ENCODE peak calls at places on chromosomes 5 and 9, in nine cellular contexts. H is fibroblast of mammary gland, D is colonic mucosa, P is HepG2, K is right atrium auricular region, T is sigmoid colon, U is epithelial cell of proximal tubule, M is breast epithelium, N is fibroblast of pulmonary artery. V is an unnamed sample.

GRCh38 chr9:136295055-136295454 is 8.8 kb downstream of the CCDC187 start:
- DNase-seq in H (no peak), D (no peak), U (no peak), N (no peak), M (no peak), T (no peak), P (no peak), K (no peak), V (no peak)

GRCh38 chr5:54909911-54910870 is 75.2 kb downstream of the ESM1 start:
- DNase-seq in N (peak), M (no peak), P (no peak), D (no peak), T (no peak), H (peak), K (no peak), U (no peak), V (no peak)

GRCh38 chr9:21833090-21833801 is 30.8 kb downstream of the MTAP start:
- DNase-seq in U (no peak), D (no peak), K (no peak), T (no peak), H (no peak), N (no peak), M (no peak), P (no peak), V (no peak)

GRCh38 chr5:135693371-135693955 is 114.7 kb upstream of the CXCL14 start:
- DNase-seq in H (no peak), K (peak), P (no peak), T (no peak), N (no peak), M (no peak), D (no peak), U (no peak), V (no peak)

GRCh38 chr9:105887679-105888078 is 193.3 kb downstream of the TMEM38B start:
- DNase-seq in N (no peak), U (no peak), H (no peak), P (no peak), M (no peak), T (no peak), D (no peak), K (no peak), V (no peak)

GRCh38 chr5:32388429-32389111 is 56.0 kb downstream of the ZFR start:
- DNase-seq in U (no peak), P (no peak), M (no peak), K (no peak), D (no peak), T (no peak), N (peak), H (peak), V (no peak)

GRCh38 chr9:72952914-72953313 is at the start of gene ALDH1A1:
- DNase-seq in H (peak), M (no peak), D (peak), N (no peak), U (no peak), T (no peak), K (no peak), P (peak), V (no peak)

GRCh38 chr5:176360894-176361436 is 599 bp downstream of the KIAA1191 start:
- DNase-seq in M (no peak), U (no peak), P (no peak), T (no peak), K (no peak), D (peak), H (peak), N (peak), V (no peak)

GRCh38 chr5:120240716-120241115 is 223.4 kb upstream of the PRR16 start:
- DNase-seq in M (no peak), U (no peak), P (no peak), H (peak), N (peak), T (no peak), K (no peak), D (no peak), V (no peak)

GRCh38 chr9:102085548-102085947 is 347.1 kb upstream of the GRIN3A start:
- DNase-seq in N (no peak), T (no peak), K (no peak), U (no peak), P (no peak), D (no peak), H (no peak), M (no peak), V (no peak)

GRCh38 chr9:93061791-93062299 is 3.3 kb downstream of the SUSD3 start:
- DNase-seq in H (no peak), K (no peak), P (peak), N (no peak), T (no peak), M (no peak), U (peak), D (peak), V (no peak)

GRCh38 chr9:23621166-23621565 is 204.9 kb downstream of the ELAVL2 start:
- DNase-seq in T (no peak), D (no peak), U (no peak), P (no peak), M (no peak), N (no peak), K (no peak), H (peak), V (no peak)

GRCh38 chr9:74721696-74722660 is 165.7 kb downstream of the TRPM6 start:
- DNase-seq in D (no peak), N (no peak), H (no peak), T (no peak), K (no peak), U (no peak), P (peak), M (no peak), V (no peak)

GRCh38 chr9:113536483-113537226 is 73.1 kb downstream of the RGS3 start:
- DNase-seq in M (no peak), U (no peak), P (no peak), D (peak), N (no peak), K (peak), T (peak), H (peak), V (no peak)

GRCh38 chr9:21432640-21433425 is 7.4 kb upstream of the IFNA1 start:
- DNase-seq in D (no peak), M (no peak), P (no peak), K (no peak), T (no peak), H (no peak), N (no peak), U (no peak), V (no peak)

GRCh38 chr9:34332370-34332964 is 3.1 kb downstream of the NUDT2 start:
- DNase-seq in N (peak), P (peak), T (no peak), D (no peak), K (no peak), H (peak), U (peak), M (no peak), V (no peak)

GRCh38 chr5:39584921-39585320 is 160.1 kb upstream of the DAB2 start:
- DNase-seq in N (peak), P (no peak), U (no peak), K (no peak), M (no peak), H (peak), D (no peak), T (no peak), V (peak)

GRCh38 chr5:41763537-41763936 is 106.7 kb downstream of the OXCT1 start:
- DNase-seq in N (no peak), P (no peak), H (no peak), U (no peak), D (no peak), M (no peak), T (no peak), K (no peak), V (no peak)

GRCh38 chr5:6676702-6677101 is 36.5 kb upstream of the TENT4A start:
- DNase-seq in T (no peak), U (no peak), D (no peak), P (no peak), K (no peak), M (no peak), H (peak), N (no peak), V (no peak)

GRCh38 chr9:130041648-130042405 is 1.2 kb downstream of the FNBP1 start:
- DNase-seq in H (no peak), D (peak), N (peak), P (no peak), M (no peak), U (no peak), K (no peak), T (peak), V (no peak)

GRCh38 chr5:145345883-145346282 is 489.3 kb downstream of the PRELID2 start:
- DNase-seq in T (no peak), H (peak), N (no peak), M (no peak), K (no peak), P (no peak), D (no peak), U (no peak), V (no peak)

GRCh38 chr5:33785571-33785970 is 106.2 kb downstream of the ADAMTS12 start:
- DNase-seq in K (no peak), D (no peak), N (no peak), T (no peak), M (no peak), P (no peak), U (no peak), H (no peak), V (no peak)

GRCh38 chr9:124871156-124871561 is 9.2 kb downstream of the ARPC5L start:
- DNase-seq in M (no peak), P (no peak), D (no peak), U (no peak), N (no peak), K (no peak), T (no peak), H (no peak), V (no peak)

GRCh38 chr9:124869986-124870560 is 8.1 kb downstream of the ARPC5L start:
- DNase-seq in U (no peak), K (no peak), M (no peak), T (no peak), P (peak), D (peak), H (peak), N (peak), V (no peak)

GRCh38 chr9:124870723-124871122 is 8.8 kb downstream of the ARPC5L start:
- DNase-seq in T (no peak), H (no peak), U (no peak), M (no peak), P (no peak), D (no peak), K (no peak), N (no peak), V (no peak)

GRCh38 chr9:124869466-124869985 is 7.6 kb downstream of the ARPC5L start:
- DNase-seq in N (no peak), M (no peak), H (no peak), K (no peak), D (peak), T (no peak), U (no peak), P (no peak), V (no peak)

DNA sequence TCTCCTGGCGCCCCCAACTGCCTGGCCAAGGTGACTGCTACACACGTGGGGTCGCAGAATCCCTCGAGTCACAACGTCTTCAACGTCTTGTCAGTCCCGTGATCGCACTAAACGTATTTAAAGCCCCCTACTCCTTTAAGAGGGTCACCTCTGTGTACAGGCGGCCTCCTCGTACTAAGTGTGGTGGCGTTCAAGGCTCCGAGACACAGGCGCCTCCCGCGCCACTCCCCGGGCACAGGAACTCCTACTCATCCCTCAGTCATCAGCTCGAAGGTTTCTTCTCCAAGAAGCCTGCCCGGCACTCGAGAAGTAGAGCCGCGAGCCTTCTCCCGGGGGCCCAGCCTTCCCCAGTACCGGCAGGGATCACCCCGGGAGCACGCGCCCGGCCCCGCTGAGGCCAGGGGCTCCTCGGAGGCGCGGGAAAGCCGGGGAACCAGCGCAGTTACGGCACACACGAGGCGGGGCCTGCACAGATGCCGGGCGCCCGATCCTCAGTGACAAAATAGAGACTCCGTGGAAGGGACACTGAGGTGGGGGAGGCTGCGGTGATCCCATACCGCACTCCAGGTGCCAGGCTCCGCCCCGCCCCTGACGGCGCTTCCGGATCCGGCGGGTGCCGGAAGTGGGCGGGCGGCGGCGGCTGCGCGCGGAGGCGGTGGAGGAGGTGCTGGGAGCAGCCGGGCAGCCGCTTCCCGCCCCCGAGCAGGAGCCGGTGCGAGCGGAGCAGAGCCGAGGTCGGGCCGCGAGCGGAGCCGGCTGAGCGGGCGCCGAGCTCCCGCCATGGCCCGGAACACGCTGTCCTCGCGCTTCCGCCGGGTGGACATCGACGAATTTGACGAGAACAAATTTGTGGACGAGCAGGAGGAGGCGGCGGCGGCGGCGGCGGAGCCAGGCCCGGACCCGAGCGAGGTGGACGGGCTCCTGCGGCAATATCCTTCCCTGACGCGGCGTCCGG is 6.9 kb downstream of the ARPC5L start:
- DNase-seq in U (no peak), T (peak), M (peak), K (peak), N (peak), P (peak), H (peak), D (peak), V (peak)
- TF ChIP-seq CTCF in U (peak), T (no peak), M (no peak), K (no peak), N (peak), P (peak), H (peak), D (no peak), V (peak)

DNA sequence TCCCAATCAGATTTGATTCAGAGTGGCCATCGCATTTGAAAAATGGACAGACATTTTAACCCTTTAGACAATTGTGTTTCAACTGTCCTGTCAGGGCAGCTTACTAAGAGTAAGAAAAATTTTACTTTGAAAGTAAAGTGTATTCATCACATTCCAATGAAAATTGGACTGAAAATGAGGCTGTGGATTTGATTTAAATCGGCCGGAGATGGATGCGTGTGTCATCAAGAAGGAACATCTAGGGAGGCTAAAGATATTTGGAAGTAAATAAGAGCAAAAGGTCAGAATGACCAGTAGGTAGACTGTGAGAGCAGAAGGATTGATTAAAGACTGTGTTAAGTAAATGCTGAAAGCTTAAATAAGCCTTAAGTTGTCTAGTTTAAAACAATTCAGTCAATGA is 1.5 kb downstream of the ZCCHC7 start:
- DNase-seq in D (no peak), N (no peak), T (no peak), H (peak), U (no peak), M (no peak), K (no peak), P (no peak), V (no peak)
- H3K4me3 ChIP-seq in D (no peak), N (peak), T (no peak), H (peak), U (peak), M (no peak), K (no peak), P (peak), V (peak)

DNA sequence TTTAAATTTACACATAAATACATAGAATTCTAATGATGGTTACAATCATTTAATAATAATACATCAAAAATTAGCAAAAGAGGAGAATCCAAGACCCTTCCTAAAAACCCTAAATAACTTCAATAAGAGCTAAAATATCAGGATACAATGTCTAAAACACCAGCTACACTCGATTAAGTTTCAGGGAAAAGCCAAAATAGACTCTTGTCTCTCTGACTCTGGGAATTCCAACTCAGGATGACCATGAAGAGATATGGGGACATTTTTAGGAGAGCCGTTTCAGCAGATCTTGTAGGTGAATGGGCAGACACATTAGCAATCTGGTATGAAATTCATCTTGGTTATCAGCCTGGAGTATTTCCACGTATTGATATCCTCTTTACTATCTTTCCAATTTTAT is 193.3 kb upstream of the NR3C1 start:
- DNase-seq in U (no peak), D (no peak), K (no peak), T (no peak), N (no peak), M (no peak), P (no peak), H (no peak), V (no peak)
- TF ChIP-seq CTCF in U (no peak), D (no peak), K (no peak), T (no peak), N (no peak), M (no peak), P (no peak), H (no peak), V (no peak)

GRCh38 chr5:130616161-130616560 is 548.9 kb downstream of the HINT1 start:
- DNase-seq in N (peak), P (no peak), T (no peak), D (no peak), U (no peak), H (peak), M (no peak), K (no peak), V (no peak)
- H3K4me3 ChIP-seq in N (no peak), P (no peak), T (no peak), D (no peak), U (no peak), H (no peak), M (no peak), K (no peak), V (no peak)